ENCODE peak calls at places on chromosomes 13 and 19, in four cellular contexts. N, E, Y and X are unnamed samples.

GRCh38 chr19:34994643-34995471 is 5.3 kb upstream of the GRAMD1A start:
- DNase-seq in Y (no peak), E (peak), N (no peak), X (no peak)

GRCh38 chr13:27425151-27425917 is 915 bp downstream of the GTF3A start:
- DNase-seq in Y (no peak), E (no peak), N (no peak), X (no peak)

GRCh38 chr13:99967884-99968520 is 3.6 kb downstream of the ZIC5 start:
- DNase-seq in E (no peak), Y (no peak), N (no peak), X (no peak)

GRCh38 chr13:65830411-65831172 is 1399.5 kb downstream of the PCDH9 start:
- DNase-seq in Y (no peak), E (no peak), N (no peak), X (no peak)

GRCh38 chr19:30049226-30049625 is 107.2 kb downstream of the URI1 start:
- DNase-seq in Y (no peak), E (no peak), N (no peak), X (no peak)

GRCh38 chr13:50149143-50149703 is 134.0 kb downstream of the KCNRG start:
- DNase-seq in N (no peak), E (no peak), Y (no peak), X (no peak)

GRCh38 chr13:67134322-67135129 is 95.6 kb downstream of the PCDH9 start:
- DNase-seq in E (no peak), N (no peak), Y (no peak), X (no peak)

GRCh38 chr19:54162241-54162805 is 2.8 kb upstream of the LENG1 start:
- DNase-seq in N (no peak), Y (no peak), E (no peak), X (peak)

GRCh38 chr13:100662470-100663211 is 12.0 kb downstream of the TMTC4 start:
- DNase-seq in N (no peak), E (peak), Y (no peak), X (no peak)

GRCh38 chr13:56988543-56988942 is 152.2 kb upstream of the PRR20A start:
- DNase-seq in Y (no peak), E (no peak), N (no peak), X (no peak)

GRCh38 chr13:82800391-82800790 is 1081.9 kb downstream of the SLITRK1 start:
- DNase-seq in Y (no peak), E (no peak), N (no peak), X (no peak)

GRCh38 chr13:92938481-92939020 is 288.1 kb upstream of the GPC6 start:
- DNase-seq in N (no peak), Y (no peak), E (no peak), X (no peak)

GRCh38 chr19:7188682-7189629 is 105.3 kb downstream of the INSR start:
- DNase-seq in E (peak), N (no peak), Y (no peak), X (no peak)

GRCh38 chr19:44951179-44952159 is 3.7 kb upstream of the CLPTM1 start:
- DNase-seq in Y (no peak), E (peak), N (no peak), X (peak)

GRCh38 chr19:29524201-29524911 is 1.4 kb upstream of the VSTM2B start:
- DNase-seq in E (no peak), N (no peak), Y (no peak), X (no peak)

GRCh38 chr19:10332965-10333757 is at the start of gene RAVER1:
- DNase-seq in N (peak), E (peak), Y (peak), X (peak)

GRCh38 chr19:33303791-33304759 is 1.7 kb upstream of the CEBPA start:
- DNase-seq in Y (no peak), N (no peak), E (no peak), X (no peak)

GRCh38 chr13:84393981-84394625 is 511.8 kb upstream of the SLITRK1 start:
- DNase-seq in E (no peak), Y (no peak), N (no peak), X (no peak)

GRCh38 chr19:8161135-8161646 is 11.8 kb upstream of the FBN3 start:
- DNase-seq in N (peak), Y (no peak), E (peak), X (no peak)

GRCh38 chr19:56566904-56567273 is 379 bp upstream of the ZNF470 start:
- DNase-seq in Y (no peak), E (no peak), N (no peak), X (peak)

GRCh38 chr13:87535911-87536310 is 135.3 kb upstream of the SLITRK5 start:
- DNase-seq in N (no peak), Y (no peak), E (no peak), X (no peak)

DNA sequence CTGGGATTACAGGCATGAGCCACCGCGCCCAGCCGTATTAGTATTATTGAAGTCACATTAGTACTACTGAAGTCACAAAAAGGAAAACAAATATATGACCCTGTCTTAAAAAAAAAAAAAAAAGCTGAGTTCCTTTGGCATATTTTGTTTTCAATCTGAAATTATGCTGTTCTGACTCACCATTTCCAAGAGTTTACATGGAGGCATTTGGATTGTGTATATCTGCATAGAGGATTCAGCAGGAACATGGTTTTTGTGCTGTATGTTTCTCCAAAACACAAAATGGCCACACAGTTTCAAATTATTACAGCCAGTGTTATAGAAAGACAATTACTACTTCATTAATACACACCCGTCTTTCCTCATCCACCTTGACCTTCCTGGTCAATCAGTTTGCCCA is 103.5 kb upstream of the TSC22D1 start:
- DNase-seq in N (no peak), Y (no peak), E (no peak), X (no peak)
- H3K4me3 ChIP-seq in N (no peak), Y (no peak), E (no peak), X (no peak)

GRCh38 chr13:32316030-32316344 is 679 bp downstream of the BRCA2 start:
- DNase-seq in Y (no peak), E (no peak), N (peak), X (no peak)

GRCh38 chr13:32314968-32315254 is 252 bp downstream of the ZAR1L start:
- DNase-seq in Y (no peak), E (peak), N (no peak), X (no peak)

GRCh38 chr13:32316476-32316875 is 1.2 kb downstream of the BRCA2 start:
- DNase-seq in N (no peak), Y (no peak), E (no peak), X (no peak)

GRCh38 chr13:32315255-32316029 is at the start of the genes BRCA2 and ZAR1L:
- DNase-seq in Y (peak), E (peak), N (peak), X (peak)

DNA sequence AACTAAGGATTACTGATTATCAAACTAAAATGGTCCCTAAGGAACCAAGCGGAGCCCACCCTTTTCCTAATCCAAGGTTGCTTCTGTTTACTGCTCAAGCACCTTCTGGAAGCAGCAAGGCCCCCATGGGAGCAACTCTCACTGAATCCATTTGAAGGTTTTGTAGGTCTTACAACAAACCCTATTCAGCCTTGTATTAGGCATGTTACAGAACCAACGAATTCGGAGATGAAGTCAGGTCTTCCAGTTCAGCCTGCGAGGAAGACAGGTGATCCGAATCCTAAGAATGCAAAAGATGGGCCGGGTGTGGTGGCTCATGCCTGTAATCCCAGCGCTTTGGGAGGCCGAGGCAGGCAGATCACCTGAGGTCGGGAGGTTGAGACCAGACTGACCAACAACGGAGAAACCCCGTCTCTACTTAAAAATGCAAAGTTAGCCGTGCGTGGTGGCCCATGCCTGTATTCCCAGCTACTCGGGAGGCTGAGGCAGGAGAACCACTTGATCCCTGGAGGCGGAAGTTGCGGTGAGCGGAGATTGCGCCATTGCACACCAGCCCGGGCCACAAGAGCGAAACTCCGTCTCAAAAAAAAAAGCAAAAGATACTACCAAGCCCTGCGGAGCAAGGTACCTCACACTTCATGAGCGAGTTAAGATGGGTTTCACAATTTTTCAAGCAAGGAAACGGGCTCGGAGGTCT is 744 bp downstream of the ZAR1L start:
- DNase-seq in N (no peak), E (no peak), Y (no peak), X (peak)
- TF ChIP-seq GABPA in N (no peak), E (no peak), Y (no peak), X (peak)

GRCh38 chr13:106744516-106744915 is 176.6 kb upstream of the ARGLU1 start:
- DNase-seq in E (no peak), Y (no peak), N (no peak), X (no peak)
- H3K4me3 ChIP-seq in E (no peak), Y (no peak), N (no peak), X (no peak)

DNA sequence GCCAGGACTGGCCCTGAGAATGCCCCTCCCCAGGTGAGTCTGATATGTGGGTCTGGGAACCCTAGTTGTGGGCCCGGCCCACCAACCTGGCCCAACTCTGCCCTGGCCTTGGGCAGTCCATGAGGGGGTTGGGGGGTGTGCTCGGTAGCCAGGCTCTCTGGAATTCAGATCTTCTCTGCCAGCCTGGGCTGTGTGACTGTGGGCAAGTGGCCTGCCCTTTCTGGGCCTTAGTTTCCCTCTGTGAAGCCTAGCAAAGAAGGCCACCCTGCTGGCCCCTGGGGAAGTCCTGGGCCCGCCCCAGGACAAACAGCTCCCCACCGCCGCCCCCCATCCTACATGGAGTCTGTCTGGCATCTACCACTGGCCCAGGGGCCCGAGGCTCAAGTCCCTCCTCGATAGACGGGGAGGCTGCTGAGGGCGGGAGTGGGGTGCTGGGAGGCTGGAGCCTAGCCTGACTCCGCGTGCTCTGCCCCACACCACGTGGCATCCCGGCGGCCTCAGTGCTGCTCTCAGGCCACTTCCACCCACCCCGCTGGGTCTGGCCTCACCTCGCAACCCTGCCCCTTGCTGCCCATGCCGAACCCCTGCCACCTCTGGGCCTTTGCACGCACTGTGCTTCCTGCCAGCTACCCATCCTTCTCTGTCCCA is 8.3 kb upstream of the TBXA2R start:
- DNase-seq in N (no peak), E (no peak), Y (no peak), X (no peak)
- TF ChIP-seq GABPA in N (no peak), E (no peak), Y (no peak), X (no peak)

GRCh38 chr19:11379857-11380350 is 4.2 kb downstream of the EPOR start:
- DNase-seq in E (no peak), N (no peak), Y (no peak), X (no peak)

GRCh38 chr19:11375143-11375948 is 880 bp downstream of the SWSAP1 start:
- DNase-seq in N (no peak), Y (no peak), E (peak), X (peak)

GRCh38 chr19:11378319-11379189 is 4.1 kb downstream of the SWSAP1 start:
- DNase-seq in Y (no peak), N (no peak), E (peak), X (peak)

GRCh38 chr19:11377237-11377636 is 2.8 kb downstream of the SWSAP1 start:
- DNase-seq in E (no peak), Y (no peak), N (no peak), X (peak)

DNA sequence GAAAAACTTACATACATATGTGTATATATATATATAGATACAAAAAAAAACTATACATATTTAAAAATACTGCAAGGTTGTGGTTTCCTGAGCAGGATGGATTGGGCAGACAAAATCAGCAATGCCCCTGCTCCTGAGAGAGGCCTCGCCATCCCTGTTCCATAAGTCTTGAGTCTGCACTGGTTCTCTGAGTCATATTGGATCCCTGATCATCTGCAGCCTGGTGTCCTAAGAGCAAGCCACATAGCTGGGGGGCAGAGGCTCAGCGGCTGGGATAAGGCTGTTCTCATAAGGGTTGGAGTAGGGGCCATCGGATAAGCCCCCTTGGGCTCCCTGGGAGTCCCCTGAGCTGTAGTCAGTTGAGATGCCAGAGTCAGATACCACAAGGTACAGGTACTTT is 3.3 kb downstream of the SWSAP1 start:
- DNase-seq in Y (no peak), E (no peak), N (no peak), X (no peak)
- H3K4me3 ChIP-seq in Y (no peak), E (no peak), N (no peak), X (no peak)

DNA sequence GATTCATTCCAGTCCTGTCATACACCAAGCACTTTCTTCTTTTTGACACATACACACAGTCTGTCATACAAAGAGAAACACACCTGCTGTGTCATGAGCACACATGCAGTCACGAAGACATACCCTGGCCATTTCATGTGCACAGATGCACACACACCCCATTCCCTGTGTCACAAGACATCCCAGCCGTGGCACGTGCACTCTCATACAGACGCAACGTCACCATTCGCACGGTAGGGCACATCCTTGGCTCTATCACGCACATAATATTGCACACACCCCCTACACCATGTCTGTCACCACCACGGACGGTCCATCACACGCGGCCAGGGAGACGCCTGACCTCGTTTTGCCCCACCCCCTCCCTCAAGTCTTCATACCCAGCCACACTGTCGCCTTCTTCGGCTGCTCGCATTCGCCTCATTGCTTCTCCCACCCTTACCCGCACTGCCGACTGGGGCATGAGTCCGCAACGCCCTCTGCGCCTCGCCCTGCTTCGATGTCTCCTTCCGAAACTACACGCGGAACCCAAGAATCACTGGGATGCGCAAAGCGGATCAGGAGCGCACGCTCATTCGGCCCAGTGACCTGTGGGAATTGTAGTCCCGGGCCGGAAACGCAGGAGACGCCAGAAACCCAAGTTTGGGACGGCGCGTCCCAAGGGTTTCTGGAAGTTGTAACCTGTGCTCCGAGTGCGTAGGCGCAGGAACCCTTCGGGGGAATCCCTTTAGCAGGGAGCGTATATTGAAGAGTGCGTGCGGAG is 6.8 kb upstream of the ZNF283 start:
- DNase-seq in N (no peak), E (no peak), Y (peak), X (no peak)
- TF ChIP-seq GABPA in N (no peak), E (no peak), Y (no peak), X (no peak)

GRCh38 chr13:40657307-40657706 is 9.1 kb downstream of the FOXO1 start:
- DNase-seq in Y (no peak), E (no peak), N (no peak), X (no peak)

GRCh38 chr13:40660692-40661091 is 5.7 kb downstream of the FOXO1 start:
- DNase-seq in Y (no peak), E (no peak), N (no peak), X (no peak)

GRCh38 chr13:40662866-40663265 is 3.6 kb downstream of the FOXO1 start:
- DNase-seq in E (no peak), N (peak), Y (no peak), X (no peak)

GRCh38 chr13:40657961-40658360 is 8.5 kb downstream of the FOXO1 start:
- DNase-seq in E (no peak), N (no peak), Y (no peak), X (no peak)

GRCh38 chr13:40660270-40660669 is 6.2 kb downstream of the FOXO1 start:
- DNase-seq in N (no peak), E (no peak), Y (no peak), X (no peak)
- H3K4me3 ChIP-seq in N (peak), E (no peak), Y (peak), X (no peak)

GRCh38 chr19:21023901-21024300 is 3.4 kb downstream of the ZNF430 start:
- DNase-seq in Y (no peak), E (no peak), N (no peak), X (no peak)
- TF ChIP-seq GABPA in Y (no peak), E (no peak), N (no peak), X (no peak)